ENCODE peak calls at places on chromosomes 13 and 19, in five cellular contexts. Y is tibial artery, G is lung, F is choroid plexus epithelial cell, D is RWPE2. Q is an unnamed sample.
A peak's percentile ranks its signal among the peaks of the same experiment; 100 is the strongest.

GRCh38 chr13:23159587-23160240 is 21.1 kb upstream of the SGCG start:
- DNase-seq in Y (no peak), G (no peak), F (no peak), D (no peak), Q (no peak)

GRCh38 chr19:18434411-18435184 is 3.3 kb downstream of the ISYNA1 start:
- DNase-seq in Y (no peak), G (no peak), F (no peak), D (no peak), Q (no peak)

GRCh38 chr13:65762015-65762414 is 1468.1 kb downstream of the PCDH9 start:
- DNase-seq in Y (no peak), G (no peak), F (no peak), D (no peak), Q (no peak)

GRCh38 chr19:54179921-54180452 is 7.0 kb upstream of the TMC4 start:
- DNase-seq in Y (no peak), G (no peak), F (peak; percentile 88), D (no peak), Q (peak; percentile 84)

GRCh38 chr13:45167611-45168554 is 33.0 kb downstream of the KCTD4 start:
- DNase-seq in Y (no peak), G (peak; percentile 84), F (peak; percentile 16), D (peak; percentile 88), Q (no peak)

GRCh38 chr13:42553098-42554046 is 20.6 kb upstream of the TNFSF11 start:
- DNase-seq in Y (no peak), G (no peak), F (peak; percentile 94), D (no peak), Q (peak; percentile 92)

GRCh38 chr13:89687066-89687465 is 1660.4 kb upstream of the MIR17HG start:
- DNase-seq in Y (no peak), G (no peak), F (peak; percentile 16), D (no peak), Q (no peak)

GRCh38 chr13:95298169-95298940 is 2.9 kb downstream of the ABCC4 start:
- DNase-seq in Y (no peak), G (peak; percentile 65), F (no peak), D (no peak), Q (no peak)

GRCh38 chr13:50222569-50223332 is 207.5 kb downstream of the KCNRG start:
- DNase-seq in Y (peak; percentile 75), G (peak; percentile 58), F (peak; percentile 90), D (no peak), Q (peak; percentile 75)

GRCh38 chr19:15634105-15634504 is 6.6 kb upstream of the CYP4F3 start:
- DNase-seq in Y (no peak), G (no peak), F (no peak), D (no peak), Q (no peak)

GRCh38 chr19:28234637-28235036 is 978.3 kb downstream of the UQCRFS1 start:
- DNase-seq in Y (no peak), G (no peak), F (peak; percentile 81), D (no peak), Q (no peak)

GRCh38 chr13:47250141-47250540 is 353.3 kb upstream of the HTR2A start:
- DNase-seq in Y (no peak), G (no peak), F (peak; percentile 10), D (no peak), Q (peak; percentile 85)

GRCh38 chr19:43664008-43664407 is 6.0 kb downstream of the PLAUR start:
- DNase-seq in Y (no peak), G (no peak), F (no peak), D (no peak), Q (no peak)

GRCh38 chr13:42486711-42487198 is 87.2 kb upstream of the TNFSF11 start:
- DNase-seq in Y (no peak), G (no peak), F (peak; percentile 96), D (no peak), Q (peak; percentile 94)

GRCh38 chr19:4556574-4557185 is 2.8 kb downstream of the SEMA6B start:
- DNase-seq in Y (no peak), G (no peak), F (no peak), D (no peak), Q (no peak)

GRCh38 chr13:73335226-73335625 is 276.4 kb downstream of the KLF5 start:
- DNase-seq in Y (no peak), G (no peak), F (peak; percentile 73), D (no peak), Q (peak; percentile 71)

GRCh38 chr19:34269081-34269480 is 14.7 kb downstream of the GARRE1 start:
- DNase-seq in Y (no peak), G (no peak), F (no peak), D (no peak), Q (no peak)

GRCh38 chr19:45508931-45509691 is 1.8 kb downstream of the VASP start:
- DNase-seq in Y (peak; percentile 96), G (peak; percentile 79), F (peak; percentile 70), D (no peak), Q (peak; percentile 80)

GRCh38 chr13:113559901-113560644 is 24.5 kb upstream of the TFDP1 start:
- DNase-seq in Y (no peak), G (peak; percentile 25), F (no peak), D (peak; percentile 42), Q (no peak)

GRCh38 chr13:31944262-31945160 is 87.1 kb upstream of the FRY start:
- DNase-seq in Y (no peak), G (no peak), F (no peak), D (no peak), Q (no peak)

GRCh38 chr19:12778020-12778904 is 2.9 kb upstream of the HOOK2 start:
- DNase-seq in Y (peak; percentile 88), G (peak; percentile 75), F (peak; percentile 87), D (no peak), Q (peak; percentile 86)

DNA sequence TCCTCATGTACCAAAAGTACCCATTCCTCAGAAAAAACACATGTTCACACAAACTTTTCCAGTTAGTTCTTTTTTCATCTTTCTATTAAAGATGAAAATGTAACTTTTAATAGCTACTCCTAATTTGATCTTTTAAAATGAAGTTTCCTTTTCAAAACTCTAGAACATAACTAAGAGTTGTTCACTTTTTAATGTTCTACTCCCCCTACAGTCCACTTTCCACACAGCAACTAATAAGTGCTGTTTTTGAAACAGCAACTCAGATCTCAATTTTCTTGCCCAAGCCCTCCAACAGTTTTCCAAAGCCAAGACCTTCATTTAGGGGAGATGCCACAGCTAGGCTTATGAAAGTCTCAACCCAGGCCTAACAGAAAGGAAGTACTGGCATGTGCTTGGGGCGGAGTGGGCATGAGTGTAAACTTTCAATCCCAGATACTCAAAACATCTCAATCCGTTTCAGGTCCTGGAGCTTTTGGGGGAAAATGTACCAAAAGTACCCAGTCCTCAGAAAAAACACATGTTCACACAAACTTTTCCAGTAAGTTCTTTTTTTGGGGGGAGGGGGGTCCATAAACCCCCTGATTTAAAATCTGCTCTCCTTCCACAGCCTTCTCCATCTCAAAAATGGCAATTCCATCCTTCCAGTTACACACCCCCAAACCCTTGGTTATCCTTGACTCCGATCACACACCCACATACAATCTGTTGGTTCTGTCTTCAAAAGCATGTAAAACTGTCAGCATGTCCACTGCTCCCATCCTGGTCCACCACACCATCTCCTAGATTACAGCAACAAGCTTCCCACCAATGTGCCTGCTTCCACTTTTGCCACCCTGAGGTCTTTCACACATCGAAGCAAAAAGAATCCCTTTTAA is 2.0 kb downstream of the FBL start:
- DNase-seq in Y (no peak), G (no peak), F (peak; percentile 75), D (peak; percentile 1), Q (peak; percentile 61)
- TF ChIP-seq CTCF in Y (peak; percentile 56), G (peak; percentile 25), F (peak; percentile 67), D (peak; percentile 75), Q (peak; percentile 72)

DNA sequence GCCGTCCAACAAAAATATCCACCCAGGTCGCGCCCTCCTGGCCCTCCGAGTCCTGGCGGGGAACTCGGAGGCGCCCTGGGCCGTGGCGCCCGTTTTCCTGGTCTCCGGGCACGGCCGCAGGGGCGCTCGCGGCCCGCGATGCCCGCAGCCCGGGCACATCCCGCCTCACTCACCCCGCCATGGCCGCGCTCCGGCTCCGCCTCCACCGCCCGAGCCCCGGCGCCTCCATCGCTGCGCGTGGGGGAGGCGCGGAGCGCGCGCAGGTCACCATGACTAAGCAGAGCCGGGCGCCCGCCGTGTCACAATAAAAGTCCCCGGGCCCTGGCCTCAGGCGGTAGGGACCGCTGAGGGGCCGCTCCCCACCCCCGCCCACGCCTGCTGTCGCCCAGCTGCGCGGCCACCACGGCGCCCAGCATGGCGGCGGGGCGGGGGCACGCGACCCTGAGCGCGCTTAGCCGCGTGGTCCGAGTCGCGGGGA is 593 bp downstream of the KEAP1 start:
- DNase-seq in Y (peak; percentile 97), G (peak; percentile 93), F (peak; percentile 86), D (no peak), Q (peak; percentile 89)
- H3K4me3 ChIP-seq in Y (peak overlapping the region; percentile 96), G (peak overlapping the region; percentile 72), F (peak overlapping the region; percentile 87), D (peak overlapping the region; percentile 85), Q (peak overlapping the region; percentile 80)

GRCh38 chr19:30873003-30873402 is 476.2 kb downstream of the TSHZ3 start:
- DNase-seq in Y (no peak), G (no peak), F (no peak), D (no peak), Q (no peak)
- TF ChIP-seq CTCF in Y (no peak), G (no peak), F (no peak), D (no peak), Q (no peak)

GRCh38 chr19:50567052-50567841 is 988 bp downstream of the LRRC4B start:
- DNase-seq in Y (no peak), G (no peak), F (no peak), D (no peak), Q (no peak)

GRCh38 chr19:50568321-50569022 is at the start of gene LRRC4B:
- DNase-seq in Y (no peak), G (no peak), F (no peak), D (no peak), Q (no peak)

GRCh38 chr19:50565984-50566903 is 2.0 kb downstream of the LRRC4B start:
- DNase-seq in Y (no peak), G (no peak), F (no peak), D (no peak), Q (no peak)

GRCh38 chr19:50569023-50569697 is 925 bp upstream of the LRRC4B start:
- DNase-seq in Y (no peak), G (no peak), F (no peak), D (no peak), Q (no peak)

GRCh38 chr19:50567882-50568281 is 353 bp downstream of the LRRC4B start:
- DNase-seq in Y (no peak), G (no peak), F (no peak), D (no peak), Q (no peak)
- H3K4me3 ChIP-seq in Y (no peak overlapping the region), G (no peak overlapping the region), F (no peak overlapping the region), D (no peak overlapping the region), Q (no peak overlapping the region)

GRCh38 chr13:39601636-39602035 is 1.4 kb downstream of the LHFPL6 start:
- DNase-seq in Y (no peak), G (no peak), F (no peak), D (no peak), Q (no peak)
- TF ChIP-seq CTCF in Y (no peak), G (no peak), F (no peak), D (no peak), Q (no peak)

DNA sequence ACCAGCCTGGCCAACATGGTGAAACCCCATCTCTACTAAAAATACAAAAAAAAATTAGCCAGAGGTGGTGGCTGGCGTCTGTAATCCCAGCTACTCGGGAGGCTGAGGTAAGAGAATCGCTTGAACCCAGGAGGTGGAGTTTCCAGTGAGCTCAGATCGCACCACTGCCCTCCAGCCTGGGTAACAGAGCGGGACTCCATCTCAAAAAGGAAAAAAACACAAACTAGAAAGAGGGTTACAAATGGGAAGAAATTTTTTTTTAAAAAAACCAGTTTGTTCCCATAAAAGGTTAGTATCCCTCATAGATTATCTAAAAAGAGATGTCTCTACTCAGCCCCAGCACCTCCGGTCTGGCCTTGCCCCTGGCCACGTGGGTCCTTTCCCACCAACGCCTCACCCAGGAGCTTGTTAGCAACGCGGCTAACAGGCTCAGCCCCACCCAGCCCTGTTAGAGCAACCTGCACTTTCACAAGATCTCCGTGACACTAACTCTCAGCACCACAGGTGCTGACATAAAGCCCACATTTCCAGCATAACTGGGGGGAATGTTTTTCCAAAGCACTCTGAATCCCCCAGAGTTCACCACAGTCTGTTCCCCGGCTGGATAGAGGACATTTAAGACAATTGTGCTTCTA is 4.3 kb downstream of the DMKN start:
- DNase-seq in Y (no peak), G (peak; percentile 77), F (peak; percentile 12), D (no peak), Q (no peak)
- H3K4me3 ChIP-seq in Y (peak overlapping the region; percentile 48), G (no peak overlapping the region), F (no peak overlapping the region), D (peak overlapping the region; percentile 42), Q (no peak overlapping the region)